ENCODE peak calls at places on chromosomes 13 and 19, in seven cellular contexts. Y is endothelial cell; P is GM04504; U is CD8-positive, alpha-beta memory T cell; T is stimulated activated naive CD8-positive, alpha-beta T cell treated with anti-CD3 and anti-CD28 coated beads, Interleukin-15, Interleukin-2, amounts not matched to agents 100 U/mL and 50 U/mL, for 24 hours; X is kidney; E is stimulated activated naive CD4-positive, alpha-beta T cell. F is an unnamed sample.
A peak's percentile ranks its signal among the peaks of the same experiment; 100 is the strongest.

GRCh38 chr13:113748101-113748861 is 10.7 kb upstream of the TMEM255B start:
- DNase-seq in P (no peak), X (peak; percentile 57), Y (no peak), U (no peak), E (no peak), T (no peak), F (no peak)

GRCh38 chr13:44397766-44398223 is 24.2 kb downstream of the SERP2 start:
- DNase-seq in Y (no peak), X (no peak), T (no peak), E (no peak), P (no peak), U (no peak), F (no peak)

GRCh38 chr13:43785166-43785680 is 1.5 kb downstream of the ENOX1 start:
- DNase-seq in E (no peak), T (no peak), U (no peak), Y (peak; percentile 5), P (no peak), X (no peak), F (no peak)

GRCh38 chr19:38686530-38686888 is 39.1 kb downstream of the ACTN4 start:
- DNase-seq in U (no peak), Y (no peak), P (no peak), X (no peak), T (peak; percentile 52), E (no peak), F (no peak)

GRCh38 chr13:100636441-100636840 is 38.2 kb downstream of the TMTC4 start:
- DNase-seq in X (no peak), Y (no peak), T (no peak), P (no peak), U (no peak), E (no peak), F (no peak)

GRCh38 chr13:24574847-24575246 is 62.3 kb upstream of the PARP4 start:
- DNase-seq in E (no peak), Y (no peak), X (no peak), P (no peak), T (no peak), U (no peak), F (no peak)

GRCh38 chr13:39401756-39402155 is 201.2 kb downstream of the LHFPL6 start:
- DNase-seq in Y (no peak), T (no peak), P (no peak), X (no peak), U (no peak), E (no peak), F (no peak)

GRCh38 chr19:17052439-17052838 is 22.8 kb downstream of the HAUS8 start:
- DNase-seq in E (peak; percentile 9), U (no peak), P (no peak), T (no peak), X (no peak), Y (peak; percentile 58), F (peak; percentile 22)

GRCh38 chr13:35855531-35856019 is 275.6 kb downstream of the DCLK1 start:
- DNase-seq in E (no peak), Y (no peak), U (no peak), T (peak; percentile 3), P (peak; percentile 32), X (no peak), F (peak; percentile 63)

GRCh38 chr19:6769006-6769637 is 1.9 kb upstream of the SH2D3A start:
- DNase-seq in U (no peak), E (no peak), Y (no peak), T (no peak), P (no peak), X (no peak), F (peak; percentile 33)

GRCh38 chr13:102830646-102831045 is 15.2 kb upstream of the ERCC5 start:
- DNase-seq in T (no peak), U (no peak), E (no peak), P (no peak), Y (no peak), X (no peak), F (no peak)

GRCh38 chr19:17473041-17473440 is 2.7 kb downstream of the SLC27A1 start:
- DNase-seq in X (no peak), Y (no peak), U (no peak), E (no peak), P (no peak), T (no peak), F (peak; percentile 83)

GRCh38 chr13:29594310-29594709 is 1.2 kb downstream of the SLC7A1 start:
- DNase-seq in X (no peak), U (peak; percentile 54), E (no peak), Y (peak; percentile 26), P (peak; percentile 55), T (peak; percentile 49), F (peak; percentile 91)

GRCh38 chr13:100108913-100109507 is 20.1 kb downstream of the PCCA start:
- DNase-seq in P (no peak), X (no peak), E (no peak), Y (no peak), U (no peak), T (no peak), F (no peak)

GRCh38 chr13:46831588-46832194 is 34.7 kb upstream of the ESD start:
- DNase-seq in X (no peak), Y (peak; percentile 58), E (no peak), P (peak; percentile 15), U (no peak), T (peak; percentile 51), F (peak; percentile 56)

GRCh38 chr19:18292460-18292809 is 11.0 kb upstream of the JUND start:
- DNase-seq in E (peak; percentile 44), P (no peak), Y (no peak), U (peak; percentile 61), X (no peak), T (peak; percentile 78), F (no peak)

GRCh38 chr13:99275093-99275469 is 16.9 kb upstream of the GPR18 start:
- DNase-seq in T (no peak), E (peak; percentile 15), X (no peak), P (peak; percentile 71), Y (no peak), U (peak; percentile 73), F (peak; percentile 57)

GRCh38 chr19:18536475-18536874 is 6.9 kb downstream of the FKBP8 start:
- DNase-seq in U (no peak), T (no peak), E (no peak), Y (no peak), P (no peak), X (no peak), F (no peak)

GRCh38 chr19:35843676-35844481 is 8.4 kb downstream of the NPHS1 start:
- DNase-seq in E (no peak), X (no peak), P (no peak), Y (no peak), T (no peak), U (no peak), F (peak; percentile 27)

GRCh38 chr13:104327217-104327616 is 1261.0 kb upstream of the SLC10A2 start:
- DNase-seq in P (no peak), T (no peak), U (no peak), Y (no peak), E (no peak), X (no peak), F (no peak)

GRCh38 chr13:76470991-76471390 is 415.2 kb downstream of the KCTD12 start:
- DNase-seq in Y (no peak), P (no peak), X (no peak), E (no peak), U (no peak), T (no peak), F (no peak)

GRCh38 chr19:47719047-47719885 is 6.0 kb downstream of the EHD2 start:
- DNase-seq in X (peak; percentile 94), U (no peak), Y (no peak), P (peak; percentile 99), T (no peak), E (no peak), F (peak; percentile 100)

GRCh38 chr19:15062036-15062435 is 12.8 kb downstream of the CASP14 start:
- DNase-seq in T (no peak), U (no peak), E (no peak), X (no peak), P (no peak), Y (no peak), F (no peak)

GRCh38 chr19:39671739-39672363 is 16.1 kb downstream of the LGALS16 start:
- DNase-seq in U (peak; percentile 52), E (peak; percentile 39), T (peak; percentile 30), P (peak; percentile 10), X (no peak), Y (peak; percentile 50), F (peak; percentile 47)

GRCh38 chr13:76656496-76656895 is 229.7 kb downstream of the KCTD12 start:
- DNase-seq in X (no peak), U (no peak), P (no peak), Y (no peak), E (no peak), T (no peak), F (no peak)

GRCh38 chr13:93290503-93290902 is 63.9 kb downstream of the GPC6 start:
- DNase-seq in P (no peak), Y (no peak), U (no peak), T (no peak), X (no peak), E (no peak), F (no peak)

GRCh38 chr19:43789029-43789428 is 8.3 kb upstream of the KCNN4 start:
- DNase-seq in Y (peak; percentile 39), E (no peak), X (no peak), U (no peak), T (no peak), P (no peak), F (peak; percentile 32)

GRCh38 chr19:46727757-46728156 is 10.8 kb upstream of the PRKD2 start:
- DNase-seq in T (no peak), P (no peak), Y (no peak), E (no peak), U (no peak), X (peak; percentile 78), F (no peak)

GRCh38 chr13:113226873-113227272 is 17.5 kb downstream of the CUL4A start:
- DNase-seq in X (no peak), T (no peak), Y (no peak), E (no peak), P (no peak), U (no peak), F (no peak)

GRCh38 chr13:98828614-98829013 is 76.1 kb upstream of the SLC15A1 start:
- DNase-seq in U (no peak), E (no peak), T (no peak), Y (no peak), P (no peak), X (no peak), F (no peak)

GRCh38 chr19:56148096-56148495 is 7.0 kb downstream of the ZNF444 start:
- DNase-seq in X (no peak), P (no peak), U (no peak), T (no peak), E (no peak), Y (no peak), F (no peak)

GRCh38 chr19:18049390-18049789 is 37.3 kb downstream of the IL12RB1 start:
- DNase-seq in T (no peak), Y (no peak), E (no peak), X (peak; percentile 98), U (no peak), P (no peak), F (peak; percentile 14)

GRCh38 chr19:3249408-3249807 is 24.9 kb downstream of the CELF5 start:
- DNase-seq in Y (no peak), T (peak; percentile 23), U (no peak), E (no peak), P (no peak), X (no peak), F (no peak)

GRCh38 chr13:71842003-71842402 is 25.0 kb downstream of the DACH1 start:
- DNase-seq in X (no peak), U (no peak), T (no peak), E (no peak), Y (no peak), P (no peak), F (no peak)

GRCh38 chr19:16618248-16618647 is 9.8 kb downstream of the MED26 start:
- DNase-seq in X (no peak), Y (no peak), P (no peak), T (no peak), E (no peak), U (no peak), F (no peak)

GRCh38 chr19:33841685-33842084 is 45.0 kb downstream of the KCTD15 start:
- DNase-seq in X (no peak), T (no peak), E (no peak), U (no peak), P (no peak), Y (no peak), F (no peak)

GRCh38 chr19:19021115-19021514 is 12.2 kb downstream of the SUGP2 start:
- DNase-seq in P (no peak), E (no peak), T (no peak), X (no peak), U (no peak), Y (no peak), F (peak; percentile 71)

GRCh38 chr13:65488606-65489005 is 1741.5 kb downstream of the PCDH9 start:
- DNase-seq in U (no peak), E (no peak), T (no peak), X (no peak), P (no peak), Y (no peak), F (no peak)

F was measured in EL.